ENCODE peak calls at places on chromosomes 4 and X, in four cellular contexts. D is dorsolateral prefrontal cortex, B is NB4, L is GM12865. J is an unnamed sample.

GRCh38 chr4:48960988-48961635 is 25.0 kb upstream of the CWH43 start:
- DNase-seq in D (no peak), B (no peak), L (no peak), J (no peak)

GRCh38 chr4:67480810-67481209 is 64.5 kb downstream of the CENPC start:
- DNase-seq in D (no peak), B (no peak), L (no peak), J (no peak)

GRCh38 chrX:136812286-136812685 is 31.6 kb upstream of the ARHGEF6 start:
- DNase-seq in D (no peak), B (no peak), L (no peak), J (no peak)

GRCh38 chr4:18847276-18847890 is 825.8 kb upstream of the LCORL start:
- DNase-seq in D (no peak), B (no peak), L (no peak), J (peak; percentile 27)

GRCh38 chr4:111037591-111037990 is 414.7 kb upstream of the PITX2 start:
- DNase-seq in D (no peak), B (no peak), L (no peak), J (no peak)

GRCh38 chrX:37726346-37726745 is 40.8 kb downstream of the XK start:
- DNase-seq in D (no peak), B (no peak), L (no peak), J (no peak)

GRCh38 chr4:97587912-97588311 is 555.4 kb downstream of the STPG2 start:
- DNase-seq in D (no peak), B (no peak), L (no peak), J (peak; percentile 4)

GRCh38 chr4:98659106-98659592 is 738 bp upstream of the TSPAN5 start:
- DNase-seq in D (no peak), B (peak; percentile 5), L (no peak), J (peak; percentile 53)

GRCh38 chr4:109496875-109497274 is 63.2 kb upstream of the MCUB start:
- DNase-seq in D (no peak), B (no peak), L (no peak), J (no peak)

GRCh38 chrX:85992811-85993229 is 54.5 kb downstream of the CHM start:
- DNase-seq in D (no peak), B (peak; percentile 1), L (no peak), J (peak; percentile 42)

GRCh38 chr4:122500852-122501501 is 44.5 kb upstream of the IL2 start:
- DNase-seq in D (no peak), B (no peak), L (no peak), J (peak; percentile 61)

GRCh38 chrX:22534643-22535042 is 261.9 kb downstream of the CBLL2 start:
- DNase-seq in D (no peak), B (no peak), L (no peak), J (peak; percentile 86)

GRCh38 chr4:150713251-150713650 is 131.3 kb downstream of the MAB21L2 start:
- DNase-seq in D (no peak), B (no peak), L (no peak), J (no peak)

GRCh38 chrX:114619874-114620273 is 36.0 kb downstream of the HTR2C start:
- DNase-seq in D (no peak), B (peak; percentile 4), L (peak; percentile 1), J (no peak)

GRCh38 chr4:60078984-60079383 is 1121.1 kb upstream of the ADGRL3 start:
- DNase-seq in D (no peak), B (no peak), L (no peak), J (no peak)

GRCh38 chr4:138943893-138944292 is 71.7 kb upstream of the NOCT start:
- DNase-seq in D (no peak), B (no peak), L (no peak), J (no peak)

GRCh38 chr4:7358100-7358735 is 76.5 kb downstream of the PSAPL1 start:
- DNase-seq in D (peak; percentile 71), B (no peak), L (no peak), J (peak; percentile 93)

GRCh38 chr4:121381148-121381462 is 287 bp upstream of the QRFPR start:
- DNase-seq in D (no peak), B (no peak), L (no peak), J (no peak)
- H3K4me3 ChIP-seq in D (peak overlapping the region; percentile 62), B (no peak overlapping the region), L (no peak overlapping the region), J (no peak overlapping the region)

GRCh38 chrX:153688534-153688899 is 791 bp downstream of the SLC6A8 start:
- DNase-seq in D (no peak), B (no peak), L (no peak), J (no peak)

GRCh38 chrX:153688900-153689590 is 1.3 kb downstream of the SLC6A8 start:
- DNase-seq in D (peak; percentile 65), B (no peak), L (no peak), J (no peak)

GRCh38 chrX:153689654-153690465 is 2.1 kb downstream of the SLC6A8 start:
- DNase-seq in D (no peak), B (no peak), L (no peak), J (no peak)

GRCh38 chrX:153687121-153688039 is at the start of gene SLC6A8:
- DNase-seq in D (peak; percentile 78), B (peak; percentile 56), L (peak; percentile 40), J (peak; percentile 26)

GRCh38 chrX:153688071-153688470 is 345 bp downstream of the SLC6A8 start:
- DNase-seq in D (no peak), B (no peak), L (no peak), J (no peak)
- H3K4me3 ChIP-seq in D (peak overlapping the region; percentile 66), B (no peak overlapping the region), L (no peak overlapping the region), J (no peak overlapping the region)

GRCh38 chr4:3532714-3533336 is 603 bp upstream of the LRPAP1 start:
- DNase-seq in D (no peak), B (no peak), L (no peak), J (no peak)
- H3K4me3 ChIP-seq in D (peak overlapping the region; percentile 98), B (no peak overlapping the region), L (peak overlapping the region; percentile 49), J (peak overlapping the region; percentile 69)

DNA sequence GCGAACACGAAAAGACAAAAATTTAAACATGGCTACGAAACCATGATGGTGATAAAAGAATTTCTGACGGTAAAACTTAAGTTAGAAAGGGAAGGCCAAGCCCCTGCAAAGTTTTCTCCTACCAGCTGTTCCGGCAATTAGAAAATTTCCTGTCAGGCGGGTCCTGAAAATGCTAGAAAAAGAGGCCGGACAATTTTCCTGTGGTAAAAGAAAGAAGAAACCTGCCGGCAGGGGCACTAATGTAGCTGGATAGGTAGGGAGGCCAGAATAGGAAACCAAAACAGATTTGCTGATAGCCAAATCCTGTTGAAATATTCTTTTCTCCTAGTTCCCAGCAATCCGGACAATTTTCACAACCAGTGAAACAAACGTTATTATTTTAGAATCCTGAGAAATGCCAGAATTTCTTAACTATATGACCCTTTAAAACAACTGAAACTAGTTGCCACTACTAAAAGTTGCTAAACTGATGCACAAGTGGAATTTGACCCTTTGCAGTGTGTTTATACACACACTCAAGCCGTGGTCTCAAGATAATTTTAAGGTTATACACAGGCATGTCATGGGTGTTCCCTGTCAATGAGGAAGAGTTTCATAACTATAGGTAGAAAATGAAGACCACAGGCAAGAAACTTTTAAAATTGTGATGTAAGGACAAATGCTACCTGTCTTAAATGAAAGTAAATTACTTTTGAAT is 47.8 kb downstream of the RPS6KA3 start:
- DNase-seq in D (no peak), B (no peak), L (no peak), J (no peak)
- H3K4me3 ChIP-seq in D (no peak overlapping the region), B (no peak overlapping the region), L (no peak overlapping the region), J (no peak overlapping the region)

DNA sequence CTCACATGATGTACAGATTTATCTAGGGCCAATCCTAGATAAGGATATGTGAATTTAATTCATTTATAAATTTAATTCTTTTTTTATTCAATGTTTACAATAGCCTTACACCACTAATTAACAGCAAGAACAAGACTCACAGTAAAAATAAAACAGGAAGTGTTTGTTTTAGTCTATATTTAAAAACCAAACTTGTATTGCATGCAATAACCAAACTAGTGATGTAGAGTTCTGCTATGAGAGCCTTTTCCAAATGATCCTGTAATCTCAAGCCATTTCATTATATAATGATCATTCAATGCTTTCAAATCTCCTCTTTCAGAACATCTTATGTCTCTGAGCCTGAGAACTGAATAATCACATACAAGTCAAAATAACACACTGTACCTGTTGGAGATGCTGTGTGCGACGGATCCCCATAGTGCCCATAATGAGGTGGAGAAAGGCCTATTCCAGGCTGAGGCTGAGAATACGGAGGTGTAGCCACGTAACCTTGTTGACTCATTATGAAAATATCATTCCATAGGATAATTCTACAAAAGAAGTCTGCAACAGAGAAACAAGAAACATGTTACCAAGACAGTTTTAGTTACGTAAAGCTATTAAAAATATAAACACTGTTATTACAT is 2.6 kb downstream of the SEC24D start:
- DNase-seq in D (no peak), B (no peak), L (no peak), J (no peak)
- H3K4me3 ChIP-seq in D (peak overlapping the region; percentile 97), B (no peak overlapping the region), L (no peak overlapping the region), J (peak overlapping the region; percentile 88)

GRCh38 chrX:106023947-106024346 is 14.6 kb downstream of the SERPINA7 start:
- DNase-seq in D (no peak), B (no peak), L (no peak), J (no peak)
- H3K4me3 ChIP-seq in D (no peak overlapping the region), B (no peak overlapping the region), L (no peak overlapping the region), J (no peak overlapping the region)

GRCh38 chr4:188455353-188455752 is 316.1 kb downstream of the TRIML1 start:
- DNase-seq in D (no peak), B (no peak), L (no peak), J (no peak)
- H3K4me3 ChIP-seq in D (no peak overlapping the region), B (no peak overlapping the region), L (no peak overlapping the region), J (no peak overlapping the region)

DNA sequence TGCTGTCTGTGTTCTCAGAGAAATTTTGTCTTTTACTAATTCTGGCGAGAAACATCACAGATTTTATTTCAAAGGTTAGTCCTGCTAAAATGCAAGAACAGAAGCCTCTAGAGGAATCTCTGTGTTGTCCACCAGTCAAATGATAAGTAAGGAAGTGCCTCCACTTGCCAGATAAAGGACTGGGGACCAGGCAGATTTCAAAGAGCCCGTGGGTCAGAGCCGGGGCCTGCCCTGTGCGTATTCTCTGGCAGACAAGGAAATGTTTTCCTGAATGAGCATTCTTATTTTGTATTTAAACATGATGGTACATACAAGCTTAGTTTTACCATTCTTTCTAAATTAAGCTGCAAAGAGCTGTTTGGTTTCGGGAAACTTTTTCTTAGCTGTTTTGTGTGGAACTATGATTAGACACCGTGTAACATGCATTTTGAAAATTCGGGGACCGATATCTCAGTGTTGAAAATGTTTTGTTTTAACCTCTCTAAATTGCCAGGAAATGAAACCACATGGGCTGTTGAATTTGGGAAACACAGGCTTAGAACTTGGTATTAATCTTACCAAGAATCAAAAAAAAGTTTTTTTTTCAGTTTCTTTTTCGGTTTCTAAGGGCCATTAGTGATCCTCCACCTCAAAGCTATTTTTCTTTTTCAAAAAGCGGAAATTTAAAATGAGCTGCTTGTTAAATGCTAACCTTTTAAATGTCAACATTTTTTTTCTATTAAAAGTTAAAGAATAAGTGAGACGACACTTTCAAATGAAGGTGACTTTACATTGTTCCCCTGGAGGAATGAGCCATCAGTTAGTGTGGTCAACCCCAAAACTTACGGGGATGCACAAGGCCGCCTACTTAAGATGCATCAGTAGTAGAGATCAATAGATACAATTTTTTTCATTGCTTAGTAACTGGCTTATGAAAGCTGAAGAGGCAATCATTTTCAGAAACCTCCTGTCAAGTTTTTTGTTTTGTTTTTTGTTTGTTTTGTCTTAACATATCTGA is 89.6 kb upstream of the MTM1 start:
- DNase-seq in D (no peak), B (no peak), L (peak; percentile 12), J (no peak)
- H3K4me3 ChIP-seq in D (no peak overlapping the region), B (no peak overlapping the region), L (no peak overlapping the region), J (no peak overlapping the region)

J was measured in astrocyte.